ENCODE peak calls at places on chromosomes 2 and 18, in ten cellular contexts. Z is lung, B is tibial artery, E is GM23338, A is heart right ventricle, H is neuronal stem cell, R is pancreas, D is cardiac muscle cell, I is aorta, T is tibial nerve. M is an unnamed sample. For H3K36me3, the result is how much of the 10 kb centered on the place peaks cover.

GRCh38 chr2:234033885-234034284 is 16.6 kb upstream of the SPP2 start:
- DNase-seq in Z (no peak), B (no peak), E (no peak), A (no peak), H (no peak), R (no peak), D (no peak), I (no peak), T (no peak), M (no peak)

GRCh38 chr18:36441872-36442271 is 144.4 kb downstream of the FHOD3 start:
- DNase-seq in Z (no peak), B (no peak), E (no peak), A (no peak), H (no peak), R (no peak), D (peak), I (no peak), T (no peak), M (no peak)

GRCh38 chr2:161312996-161313395 is 4.8 kb downstream of the PSMD14 start:
- DNase-seq in Z (no peak), B (no peak), E (no peak), A (no peak), H (no peak), R (no peak), D (no peak), I (no peak), T (no peak), M (no peak)

GRCh38 chr2:241417626-241418025 is 61.5 kb downstream of the FARP2 start:
- DNase-seq in Z (no peak), B (no peak), E (no peak), A (no peak), H (no peak), R (no peak), D (no peak), I (no peak), T (no peak), M (no peak)

GRCh38 chr2:235612551-235612950 is 118.7 kb downstream of the AGAP1 start:
- DNase-seq in Z (no peak), B (no peak), E (no peak), A (no peak), H (no peak), R (no peak), D (no peak), I (no peak), T (no peak), M (no peak)

GRCh38 chr18:12403601-12404506 is 3.9 kb upstream of the PRELID3A start:
- DNase-seq in Z (no peak), B (no peak), E (no peak), A (no peak), H (no peak), R (no peak), D (peak), I (no peak), T (no peak), M (no peak)

GRCh38 chr2:55120634-55121359 is 70.5 kb upstream of the RTN4 start:
- DNase-seq in Z (no peak), B (peak), E (no peak), A (peak), H (no peak), R (no peak), D (peak), I (peak), T (no peak), M (no peak)

GRCh38 chr2:23660227-23660626 is 266.7 kb downstream of the ATAD2B start:
- DNase-seq in Z (no peak), B (no peak), E (no peak), A (no peak), H (no peak), R (no peak), D (no peak), I (no peak), T (no peak), M (no peak)

GRCh38 chr2:212712991-212713390 is 174.4 kb upstream of the ERBB4 start:
- DNase-seq in Z (no peak), B (no peak), E (no peak), A (no peak), H (no peak), R (no peak), D (no peak), I (no peak), T (no peak), M (no peak)

GRCh38 chr2:225414902-225415301 is 15.4 kb downstream of the NYAP2 start:
- DNase-seq in Z (no peak), B (no peak), E (no peak), A (no peak), H (no peak), R (no peak), D (no peak), I (no peak), T (no peak), M (no peak)

GRCh38 chr2:189178007-189178406 is 1.6 kb downstream of the COL5A2 start:
- DNase-seq in Z (no peak), B (no peak), E (no peak), A (no peak), H (no peak), R (no peak), D (peak), I (no peak), T (no peak), M (no peak)

GRCh38 chr2:236671820-236672520 is 102.3 kb downstream of the ACKR3 start:
- DNase-seq in Z (peak), B (peak), E (no peak), A (no peak), H (no peak), R (no peak), D (no peak), I (no peak), T (no peak), M (no peak)

GRCh38 chr2:72132981-72133720 is 14.5 kb downstream of the CYP26B1 start:
- DNase-seq in Z (no peak), B (peak), E (no peak), A (no peak), H (no peak), R (no peak), D (no peak), I (peak), T (peak), M (no peak)

GRCh38 chr18:9712130-9712577 is 4.1 kb downstream of the RAB31 start:
- DNase-seq in Z (no peak), B (no peak), E (no peak), A (no peak), H (no peak), R (no peak), D (no peak), I (no peak), T (no peak), M (peak)

GRCh38 chr2:134228493-134228903 is 25.4 kb upstream of the MGAT5 start:
- DNase-seq in Z (no peak), B (no peak), E (peak), A (no peak), H (no peak), R (no peak), D (no peak), I (no peak), T (no peak), M (no peak)

GRCh38 chr2:239290618-239291504 is 110.0 kb downstream of the HDAC4 start:
- DNase-seq in Z (no peak), B (peak), E (peak), A (no peak), H (peak), R (no peak), D (no peak), I (peak), T (peak), M (no peak)

GRCh38 chr2:3535794-3536681 is 16.7 kb upstream of the ADI1 start:
- DNase-seq in Z (peak), B (peak), E (no peak), A (peak), H (no peak), R (peak), D (peak), I (peak), T (peak), M (peak)

GRCh38 chr2:212381428-212382102 is 157.0 kb downstream of the ERBB4 start:
- DNase-seq in Z (no peak), B (no peak), E (no peak), A (no peak), H (no peak), R (no peak), D (no peak), I (no peak), T (no peak), M (no peak)

GRCh38 chr18:58335223-58335622 is 291.2 kb downstream of the NEDD4L start:
- DNase-seq in Z (no peak), B (no peak), E (peak), A (no peak), H (peak), R (no peak), D (no peak), I (no peak), T (no peak), M (no peak)

GRCh38 chr2:132911726-132912724 is 242.0 kb upstream of the LYPD1 start:
- DNase-seq in Z (no peak), B (no peak), E (peak), A (peak), H (no peak), R (peak), D (peak), I (no peak), T (no peak), M (no peak)

GRCh38 chr18:54950221-54950620 is 9.0 kb downstream of the CCDC68 start:
- DNase-seq in Z (no peak), B (no peak), E (no peak), A (no peak), H (no peak), R (peak), D (no peak), I (no peak), T (no peak), M (no peak)

GRCh38 chr18:76764296-76764901 is 58.0 kb upstream of the ZNF236 start:
- DNase-seq in Z (no peak), B (no peak), E (no peak), A (no peak), H (no peak), R (no peak), D (no peak), I (no peak), T (no peak), M (no peak)

GRCh38 chr2:1974391-1974790 is 230.1 kb upstream of the PXDN start:
- DNase-seq in Z (no peak), B (no peak), E (no peak), A (peak), H (no peak), R (no peak), D (peak), I (no peak), T (no peak), M (no peak)

GRCh38 chr18:47100214-47100831 is 50.0 kb downstream of the HDHD2 start:
- DNase-seq in Z (peak), B (no peak), E (peak), A (peak), H (peak), R (peak), D (peak), I (no peak), T (peak), M (peak)

GRCh38 chr2:233023761-233024410 is 8.6 kb upstream of the NEU2 start:
- DNase-seq in Z (no peak), B (no peak), E (no peak), A (no peak), H (no peak), R (no peak), D (no peak), I (no peak), T (no peak), M (no peak)

GRCh38 chr2:80073134-80073561 is 231.4 kb downstream of the LRRTM1 start:
- DNase-seq in Z (peak), B (no peak), E (peak), A (peak), H (peak), R (peak), D (peak), I (no peak), T (no peak), M (peak)

GRCh38 chr2:464562-465309 is 176.8 kb upstream of the ALKAL2 start:
- DNase-seq in Z (no peak), B (no peak), E (no peak), A (no peak), H (no peak), R (no peak), D (no peak), I (no peak), T (no peak), M (no peak)

GRCh38 chr18:55641501-55641900 is 53.5 kb upstream of the TCF4 start:
- DNase-seq in Z (no peak), B (no peak), E (no peak), A (no peak), H (no peak), R (no peak), D (peak), I (no peak), T (no peak), M (no peak)

GRCh38 chr2:68632026-68632425 is 11.4 kb upstream of the PROKR1 start:
- DNase-seq in Z (no peak), B (no peak), E (no peak), A (no peak), H (no peak), R (no peak), D (peak), I (no peak), T (no peak), M (no peak)

GRCh38 chr2:191582355-191582754 is 95.6 kb upstream of the NABP1 start:
- DNase-seq in Z (no peak), B (no peak), E (no peak), A (no peak), H (no peak), R (no peak), D (peak), I (no peak), T (no peak), M (no peak)

GRCh38 chr2:190746971-190747761 is 98.3 kb downstream of the NAB1 start:
- DNase-seq in Z (no peak), B (no peak), E (peak), A (no peak), H (no peak), R (no peak), D (peak), I (no peak), T (no peak), M (no peak)

GRCh38 chr2:45412754-45413379 is 198.2 kb downstream of the SRBD1 start:
- DNase-seq in Z (no peak), B (no peak), E (peak), A (no peak), H (no peak), R (no peak), D (no peak), I (no peak), T (no peak), M (no peak)

GRCh38 chr2:74524005-74524404 is 2.0 kb downstream of the DQX1 start:
- DNase-seq in Z (no peak), B (no peak), E (no peak), A (no peak), H (no peak), R (no peak), D (no peak), I (no peak), T (no peak), M (no peak)

GRCh38 chr2:14684516-14684915 is 52.0 kb downstream of the LRATD1 start:
- DNase-seq in Z (no peak), B (no peak), E (peak), A (no peak), H (no peak), R (no peak), D (no peak), I (no peak), T (no peak), M (no peak)

GRCh38 chr2:82994186-82994585 is 1464.9 kb downstream of the SUCLG1 start:
- DNase-seq in Z (no peak), B (no peak), E (no peak), A (no peak), H (no peak), R (no peak), D (no peak), I (no peak), T (no peak), M (no peak)

GRCh38 chr2:83003555-83003954 is 1455.5 kb downstream of the SUCLG1 start:
- DNase-seq in Z (no peak), B (no peak), E (no peak), A (no peak), H (no peak), R (no peak), D (no peak), I (no peak), T (no peak), M (no peak)

GRCh38 chr2:82993631-82994030 is 1465.4 kb downstream of the SUCLG1 start:
- DNase-seq in Z (no peak), B (no peak), E (peak), A (no peak), H (no peak), R (no peak), D (no peak), I (no peak), T (no peak), M (no peak)

GRCh38 chr2:82996217-82996616 is 1462.9 kb downstream of the SUCLG1 start:
- DNase-seq in Z (no peak), B (no peak), E (no peak), A (no peak), H (no peak), R (no peak), D (no peak), I (no peak), T (no peak), M (no peak)

DNA sequence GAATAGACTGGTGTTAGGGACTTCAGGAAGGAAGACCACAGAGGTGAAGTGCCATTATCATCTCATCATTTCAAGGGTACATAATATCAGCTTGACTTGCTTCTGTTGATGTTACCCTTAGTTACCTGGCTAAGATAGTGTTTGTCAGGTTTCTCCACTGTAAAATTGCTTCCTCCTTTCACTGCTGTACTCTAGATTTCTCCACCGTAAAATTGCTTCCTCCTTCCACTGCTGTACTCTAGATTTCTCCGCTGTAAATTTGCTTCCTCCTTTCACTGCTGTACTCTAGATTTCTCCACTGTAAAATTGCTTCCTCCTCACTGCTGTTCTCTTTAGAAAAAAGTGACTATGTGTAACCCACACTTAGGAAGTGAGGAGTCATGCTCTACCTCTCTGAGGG is 1460.3 kb downstream of the SUCLG1 start:
- DNase-seq in Z (no peak), B (no peak), E (no peak), A (no peak), H (no peak), R (no peak), D (no peak), I (no peak), T (no peak), M (no peak)
- H3K36me3 ChIP-seq in Z (under half), B (under half), E (under half), A (under half), H (under half), R (under half), D (under half), I (under half), T (under half), M (under half)

DNA sequence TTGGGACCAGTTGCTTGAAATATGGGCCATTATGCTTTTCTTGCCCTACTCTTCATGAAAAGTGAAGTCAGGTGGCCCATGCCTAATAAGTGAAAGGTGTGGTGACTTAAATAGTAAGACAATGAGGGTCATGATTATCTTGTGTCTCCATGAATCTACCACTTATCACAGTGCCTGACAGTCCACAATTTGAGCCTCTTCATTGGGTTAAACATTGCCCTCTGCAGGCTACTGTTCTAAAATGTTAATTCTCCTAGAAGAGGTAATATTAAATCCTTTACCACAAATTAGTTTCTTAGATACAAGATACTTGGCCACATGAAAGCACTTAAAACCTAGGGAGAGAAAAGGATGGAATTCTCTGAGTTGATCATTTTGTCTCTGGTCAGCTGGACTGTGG is 4.0 kb downstream of the EGR4 start:
- DNase-seq in Z (no peak), B (no peak), E (no peak), A (no peak), H (no peak), R (no peak), D (no peak), I (no peak), T (no peak), M (no peak)
- H3K36me3 ChIP-seq in Z (under half), B (under half), E (under half), A (under half), H (under half), R (under half), D (under half), I (under half), T (under half), M (under half)

DNA sequence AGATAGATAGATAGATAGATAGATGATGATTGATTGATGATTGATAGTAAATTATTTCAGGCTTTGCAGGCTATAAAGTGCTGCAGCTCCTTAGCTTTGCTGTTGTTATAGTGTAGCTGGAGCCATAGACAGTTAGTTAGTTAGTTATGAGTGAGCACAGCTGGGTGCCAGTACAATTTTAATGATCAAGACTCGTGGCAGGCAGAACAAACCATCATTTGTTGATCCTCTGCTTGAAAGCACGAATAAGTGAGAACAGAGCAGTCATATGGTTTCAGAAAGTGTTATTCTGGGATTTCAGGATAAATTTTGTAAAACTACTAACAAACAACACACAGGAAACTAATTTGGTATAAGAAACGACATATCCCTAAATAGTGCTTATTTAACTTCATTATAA is 53.9 kb downstream of the THOC1 start:
- DNase-seq in Z (no peak), B (no peak), E (no peak), A (no peak), H (no peak), R (no peak), D (no peak), I (no peak), T (no peak), M (no peak)
- H3K36me3 ChIP-seq in Z (under half), B (half or more), E (half or more), A (under half), H (under half), R (half or more), D (half or more), I (under half), T (half or more), M (half or more)

GRCh38 chr2:222641336-222641735 is 14.6 kb downstream of the FARSB start:
- DNase-seq in Z (no peak), B (no peak), E (no peak), A (no peak), H (no peak), R (no peak), D (peak), I (no peak), T (no peak), M (no peak)
- H3K36me3 ChIP-seq in Z (under half), B (half or more), E (under half), A (under half), H (under half), R (under half), D (under half), I (under half), T (half or more), M (under half)

GRCh38 chr2:60539177-60539576 is 14.3 kb downstream of the BCL11A start:
- DNase-seq in Z (no peak), B (no peak), E (no peak), A (no peak), H (no peak), R (no peak), D (no peak), I (no peak), T (no peak), M (no peak)
- H3K36me3 ChIP-seq in Z (under half), B (under half), E (under half), A (under half), H (under half), R (under half), D (under half), I (under half), T (under half), M (under half)

GRCh38 chr2:170999654-171000053 is 70.6 kb downstream of the GORASP2 start:
- DNase-seq in Z (no peak), B (no peak), E (no peak), A (no peak), H (no peak), R (no peak), D (no peak), I (no peak), T (no peak), M (no peak)

GRCh38 chr2:171004833-171005232 is 75.8 kb downstream of the GORASP2 start:
- DNase-seq in Z (no peak), B (no peak), E (no peak), A (no peak), H (no peak), R (no peak), D (no peak), I (no peak), T (no peak), M (no peak)

GRCh38 chr2:171009386-171009785 is 80.3 kb downstream of the GORASP2 start:
- DNase-seq in Z (no peak), B (no peak), E (no peak), A (no peak), H (no peak), R (no peak), D (no peak), I (no peak), T (no peak), M (no peak)

GRCh38 chr2:171008550-171009205 is 79.6 kb downstream of the GORASP2 start:
- DNase-seq in Z (no peak), B (no peak), E (no peak), A (no peak), H (no peak), R (no peak), D (no peak), I (no peak), T (no peak), M (no peak)

DNA sequence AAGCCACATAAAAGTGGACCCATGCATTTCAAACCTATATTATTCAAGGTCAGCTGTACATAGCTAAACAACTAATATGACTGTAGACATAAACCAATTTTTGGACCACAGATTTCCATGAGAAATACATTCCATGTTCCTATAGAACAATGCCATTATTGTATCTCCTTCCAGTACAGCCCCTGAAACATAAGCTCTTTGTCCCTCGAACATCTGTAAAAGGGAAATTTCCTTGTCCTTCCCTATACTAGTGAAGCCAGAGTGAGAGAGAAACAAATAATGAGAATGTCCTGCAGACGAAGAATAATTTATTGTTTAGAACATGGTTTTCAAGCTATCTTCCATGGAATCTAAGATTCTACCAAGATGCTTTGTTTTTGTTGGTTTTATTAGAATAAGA is 75.3 kb downstream of the GORASP2 start:
- DNase-seq in Z (no peak), B (no peak), E (no peak), A (no peak), H (no peak), R (no peak), D (no peak), I (no peak), T (no peak), M (no peak)
- H3K36me3 ChIP-seq in Z (under half), B (half or more), E (under half), A (under half), H (under half), R (under half), D (under half), I (under half), T (half or more), M (under half)